ENCODE peak calls at places on chromosomes 3 and 15, in four cellular contexts. U is HepG2, P is WTC11, T is A549. F is an unnamed sample.

GRCh38 chr15:84981711-84982300 is at the start of gene PDE8A:
- DNase-seq in U (no peak), P (peak), T (peak), F (peak)

GRCh38 chr3:52934626-52935530 is 37.5 kb upstream of the STIMATE start:
- DNase-seq in U (peak), P (peak), T (peak), F (peak)

GRCh38 chr3:13846238-13846637 is 33.6 kb downstream of the WNT7A start:
- DNase-seq in U (no peak), P (no peak), T (no peak), F (no peak)

GRCh38 chr3:53677406-53677805 is 168.8 kb downstream of the CHDH start:
- DNase-seq in U (peak), P (no peak), T (no peak), F (no peak)

GRCh38 chr3:125684199-125684598 is 88.9 kb upstream of the OSBPL11 start:
- DNase-seq in U (peak), P (peak), T (peak), F (peak)

GRCh38 chr3:169149349-169149890 is 514.1 kb downstream of the MECOM start:
- DNase-seq in U (peak), P (peak), T (peak), F (peak)

GRCh38 chr15:94455297-94455696 is 223.9 kb downstream of the MCTP2 start:
- DNase-seq in U (no peak), P (no peak), T (no peak), F (no peak)

GRCh38 chr15:80730395-80730794 is 35.3 kb downstream of the ABHD17C start:
- DNase-seq in U (no peak), P (no peak), T (no peak), F (no peak)

GRCh38 chr3:56885461-56885860 is 83.7 kb upstream of the ARHGEF3 start:
- DNase-seq in U (no peak), P (no peak), T (no peak), F (no peak)

GRCh38 chr3:14620512-14620911 is 31.1 kb upstream of the CCDC174 start:
- DNase-seq in U (no peak), P (no peak), T (no peak), F (no peak)

GRCh38 chr15:28935316-28935715 is 49.5 kb downstream of the APBA2 start:
- DNase-seq in U (peak), P (peak), T (no peak), F (peak)

GRCh38 chr3:17288839-17289399 is 404.2 kb downstream of the PLCL2 start:
- DNase-seq in U (no peak), P (no peak), T (no peak), F (no peak)

GRCh38 chr3:128426128-128426921 is 40.4 kb downstream of the DNAJB8 start:
- DNase-seq in U (peak), P (peak), T (peak), F (peak)

GRCh38 chr3:105495021-105495420 is 128.3 kb downstream of the ALCAM start:
- DNase-seq in U (no peak), P (no peak), T (no peak), F (no peak)

GRCh38 chr3:150545419-150546225 is 674 bp downstream of the SERP1 start:
- DNase-seq in U (peak), P (no peak), T (peak), F (peak)

GRCh38 chr3:21599890-21600289 is 151.1 kb downstream of the ZNF385D start:
- DNase-seq in U (no peak), P (no peak), T (no peak), F (no peak)

GRCh38 chr15:80449825-80450224 is 45.6 kb downstream of the ARNT2 start:
- DNase-seq in U (no peak), P (no peak), T (no peak), F (no peak)

GRCh38 chr15:63243101-63243500 is 34.3 kb upstream of the APH1B start:
- DNase-seq in U (no peak), P (no peak), T (no peak), F (no peak)

GRCh38 chr15:68405426-68406250 is 26.3 kb downstream of the ITGA11 start:
- DNase-seq in U (no peak), P (no peak), T (no peak), F (no peak)

GRCh38 chr15:36075333-36075732 is 504.1 kb upstream of the CDIN1 start:
- DNase-seq in U (no peak), P (no peak), T (no peak), F (no peak)

GRCh38 chr3:151538706-151539403 is 78.0 kb upstream of the IGSF10 start:
- DNase-seq in U (no peak), P (no peak), T (no peak), F (no peak)

GRCh38 chr3:130345487-130346079 is at the start of gene COL6A5:
- DNase-seq in U (no peak), P (peak), T (no peak), F (peak)

GRCh38 chr15:70264014-70264492 is 166.3 kb upstream of the TLE3 start:
- DNase-seq in U (no peak), P (no peak), T (no peak), F (no peak)

GRCh38 chr3:86990171-86990733 is 697 bp downstream of the VGLL3 start:
- DNase-seq in U (no peak), P (peak), T (peak), F (no peak)

GRCh38 chr15:68730491-68731317 is 90.0 kb downstream of the ANP32A start:
- DNase-seq in U (peak), P (peak), T (peak), F (peak)

GRCh38 chr15:74730619-74731316 is 5.4 kb upstream of the CYP1A1 start:
- DNase-seq in U (peak), P (no peak), T (no peak), F (no peak)

GRCh38 chr3:184914628-184915027 is 102.7 kb downstream of the VPS8 start:
- DNase-seq in U (no peak), P (no peak), T (no peak), F (no peak)

GRCh38 chr15:77002954-77003912 is 8.3 kb downstream of the PSTPIP1 start:
- DNase-seq in U (no peak), P (no peak), T (no peak), F (no peak)

GRCh38 chr15:30928076-30928475 is 24.4 kb downstream of the FAN1 start:
- DNase-seq in U (no peak), P (no peak), T (no peak), F (no peak)

GRCh38 chr15:99558084-99558483 is 7.7 kb upstream of the MEF2A start:
- DNase-seq in U (no peak), P (no peak), T (no peak), F (no peak)

GRCh38 chr15:85947936-85948335 is 131.7 kb upstream of the AGBL1 start:
- DNase-seq in U (no peak), P (no peak), T (no peak), F (no peak)

GRCh38 chr3:45607790-45608189 is 13.2 kb downstream of the LIMD1 start:
- DNase-seq in U (no peak), P (no peak), T (no peak), F (no peak)

GRCh38 chr15:27328616-27329015 is 357.6 kb downstream of the GABRG3 start:
- DNase-seq in U (no peak), P (no peak), T (no peak), F (no peak)

GRCh38 chr3:135848051-135848450 is 117.5 kb upstream of the PPP2R3A start:
- DNase-seq in U (no peak), P (no peak), T (no peak), F (no peak)

GRCh38 chr15:67101981-67102929 is 36.9 kb downstream of the SMAD3 start:
- DNase-seq in U (no peak), P (no peak), T (no peak), F (no peak)

GRCh38 chr15:70742928-70743327 is 20.4 kb downstream of the UACA start:
- DNase-seq in U (no peak), P (no peak), T (peak), F (no peak)

GRCh38 chr3:127208483-127209100 is 15.7 kb downstream of the PRR23E start:
- DNase-seq in U (no peak), P (no peak), T (no peak), F (no peak)

GRCh38 chr15:40471105-40471777 is 457 bp downstream of the CHST14 start:
- DNase-seq in U (no peak), P (peak), T (peak), F (peak)

DNA sequence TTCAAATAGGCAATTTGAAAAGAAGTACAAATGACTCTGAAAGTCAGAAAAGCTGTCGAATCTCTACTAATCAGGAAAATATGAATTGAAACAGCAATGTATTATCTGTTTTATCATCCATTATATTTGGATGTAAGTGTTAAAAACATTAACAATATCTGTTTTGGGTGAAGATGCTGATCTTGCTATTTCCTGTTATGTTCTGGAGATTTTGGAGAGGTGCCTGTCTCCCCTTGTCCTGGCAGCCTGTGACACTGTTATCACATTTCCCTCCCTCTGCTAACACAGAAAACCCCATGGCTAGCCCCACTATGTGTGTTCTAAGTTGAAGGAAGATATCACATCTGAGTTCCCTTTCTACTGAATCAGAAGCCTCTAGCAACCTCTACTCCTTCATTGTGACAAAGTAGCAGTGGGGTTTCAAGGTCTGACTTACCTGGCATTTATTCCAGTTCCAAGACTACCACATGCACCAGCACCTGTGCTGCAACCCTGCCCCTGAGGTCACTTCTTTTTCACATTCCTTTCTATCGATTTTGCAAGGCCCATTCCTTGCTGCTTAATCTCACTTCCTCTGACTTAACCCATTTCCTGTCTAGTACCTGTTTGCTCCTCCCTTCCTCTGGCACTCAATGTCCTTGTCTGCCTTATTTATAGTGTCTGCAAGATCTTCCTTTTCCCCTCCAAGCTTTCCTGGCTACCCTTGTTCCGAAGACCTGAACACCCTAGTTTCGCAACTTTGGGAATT is 95.4 kb upstream of the COL8A1 start:
- DNase-seq in U (no peak), P (no peak), T (no peak), F (no peak)
- TF ChIP-seq HMGXB4 in U (no peak), P (no peak), T (no peak), F (no peak)

GRCh38 chr3:141393151-141394076 is 25.1 kb downstream of the ZBTB38 start:
- DNase-seq in U (no peak), P (peak), T (peak), F (no peak)
- TF ChIP-seq HMGXB4 in U (no peak), P (no peak), T (no peak), F (no peak)

DNA sequence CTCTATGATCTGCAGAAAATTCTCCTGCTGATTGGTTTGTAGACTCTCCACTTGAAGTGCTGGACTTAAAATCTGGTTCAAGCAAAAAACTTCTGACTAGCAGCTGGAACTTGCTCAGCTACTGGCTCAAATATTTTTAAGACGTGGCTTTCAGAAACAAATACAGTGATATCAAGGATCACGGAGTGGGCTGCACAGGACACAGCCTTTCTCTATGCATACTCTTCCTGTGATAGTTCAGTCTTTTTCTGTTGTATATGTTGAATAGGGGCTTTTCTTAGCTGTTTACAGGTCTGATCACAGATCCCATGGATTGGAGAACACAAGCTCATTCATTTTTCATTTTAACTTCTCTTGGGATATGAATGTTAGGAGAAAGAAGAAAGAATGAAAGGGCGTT is 211.4 kb downstream of the LSAMP start:
- DNase-seq in U (no peak), P (no peak), T (no peak), F (no peak)
- TF ChIP-seq HMGXB4 in U (no peak), P (no peak), T (no peak), F (no peak)

DNA sequence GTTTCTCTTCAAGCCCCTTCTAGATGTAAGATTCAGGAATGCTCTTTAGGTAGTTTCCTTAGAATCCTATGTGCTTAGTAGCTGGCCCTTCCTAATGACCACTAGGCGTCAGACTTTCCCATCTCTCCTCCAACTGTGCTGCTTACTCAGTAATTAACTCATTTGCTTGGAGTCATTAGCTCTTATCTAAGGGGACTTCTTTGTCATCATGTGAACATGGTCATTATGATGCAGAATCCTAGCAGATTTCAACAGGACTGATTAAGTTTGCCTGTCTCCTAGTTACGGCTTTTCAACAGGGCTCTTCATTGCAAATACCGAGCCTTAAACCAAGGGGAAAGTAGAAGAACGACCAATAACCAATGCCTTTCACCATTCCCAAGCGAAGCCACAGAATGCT is 46.4 kb downstream of the GJD2 start:
- DNase-seq in U (peak), P (no peak), T (peak), F (peak)
- TF ChIP-seq HMGXB4 in U (no peak), P (no peak), T (no peak), F (no peak)

GRCh38 chr15:89115547-89115946 is 27.3 kb downstream of the ABHD2 start:
- DNase-seq in U (no peak), P (peak), T (peak), F (no peak)
- TF ChIP-seq HMGXB4 in U (no peak), P (no peak), T (no peak), F (no peak)

GRCh38 chr15:59362339-59362738 is 10.3 kb downstream of the MYO1E start:
- DNase-seq in U (no peak), P (no peak), T (no peak), F (no peak)

GRCh38 chr15:59355730-59356129 is 16.9 kb downstream of the MYO1E start:
- DNase-seq in U (no peak), P (no peak), T (no peak), F (no peak)

GRCh38 chr15:59364238-59364637 is 8.4 kb downstream of the MYO1E start:
- DNase-seq in U (no peak), P (no peak), T (no peak), F (no peak)

GRCh38 chr15:59360305-59360704 is 12.4 kb downstream of the MYO1E start:
- DNase-seq in U (no peak), P (peak), T (no peak), F (no peak)

GRCh38 chr15:59360896-59361295 is 11.8 kb downstream of the MYO1E start:
- DNase-seq in U (peak), P (no peak), T (no peak), F (no peak)
- TF ChIP-seq HMGXB4 in U (no peak), P (no peak), T (no peak), F (no peak)

GRCh38 chr15:90037510-90037860 is 36.4 kb downstream of the ZNF710 start:
- DNase-seq in U (peak), P (no peak), T (no peak), F (no peak)

GRCh38 chr15:90038639-90039095 is 37.5 kb downstream of the ZNF710 start:
- DNase-seq in U (peak), P (no peak), T (no peak), F (no peak)

GRCh38 chr15:90036806-90037509 is 35.8 kb downstream of the ZNF710 start:
- DNase-seq in U (no peak), P (no peak), T (no peak), F (no peak)

GRCh38 chr15:90036343-90036742 is 35.2 kb downstream of the ZNF710 start:
- DNase-seq in U (no peak), P (no peak), T (no peak), F (no peak)

GRCh38 chr15:90037961-90038633 is 37.0 kb downstream of the ZNF710 start:
- DNase-seq in U (peak), P (no peak), T (no peak), F (no peak)
- TF ChIP-seq HMGXB4 in U (no peak), P (no peak), T (no peak), F (no peak)

GRCh38 chr3:179677884-179678283 is 25.0 kb downstream of the USP13 start:
- DNase-seq in U (no peak), P (no peak), T (no peak), F (no peak)
- TF ChIP-seq HMGXB4 in U (no peak), P (no peak), T (no peak), F (no peak)

F was measured in K562.